ENCODE peak calls at places on chromosomes 3 and 15, in five cellular contexts. B is cardiac fibroblast, L is epithelial cell of esophagus, N is GM23338, I is bronchial epithelial cell. P is an unnamed sample.

GRCh38 chr3:143736651-143737050 is 111.6 kb downstream of the SLC9A9 start:
- DNase-seq in B (peak), L (peak), N (no peak), I (peak), P (no peak)

GRCh38 chr3:125156491-125156890 is 56.1 kb downstream of the SLC12A8 start:
- DNase-seq in B (no peak), L (no peak), N (no peak), I (no peak), P (no peak)

GRCh38 chr15:92753591-92753990 is 98.0 kb upstream of the FAM174B start:
- DNase-seq in B (no peak), L (no peak), N (no peak), I (no peak), P (no peak)

GRCh38 chr3:38587548-38588131 is 61.8 kb downstream of the SCN5A start:
- DNase-seq in B (no peak), L (no peak), N (no peak), I (no peak), P (no peak)

GRCh38 chr15:60479711-60480110 is 769 bp upstream of the ICE2 start:
- DNase-seq in B (no peak), L (no peak), N (no peak), I (no peak), P (no peak)

GRCh38 chr3:140724856-140725812 is 47.3 kb downstream of the TRIM42 start:
- DNase-seq in B (no peak), L (no peak), N (no peak), I (no peak), P (no peak)

GRCh38 chr3:41881233-41881821 is 80.6 kb downstream of the ULK4 start:
- DNase-seq in B (peak), L (peak), N (peak), I (peak), P (no peak)

GRCh38 chr3:58204713-58205112 is 6.1 kb downstream of the DNASE1L3 start:
- DNase-seq in B (no peak), L (no peak), N (no peak), I (no peak), P (no peak)

GRCh38 chr3:177308911-177309310 is 111.6 kb upstream of the TBL1XR1 start:
- DNase-seq in B (no peak), L (no peak), N (no peak), I (no peak), P (no peak)

GRCh38 chr15:101172421-101173097 is 79.3 kb downstream of the CHSY1 start:
- DNase-seq in B (peak), L (no peak), N (no peak), I (no peak), P (no peak)

GRCh38 chr3:27253831-27254230 is 115.4 kb downstream of the NEK10 start:
- DNase-seq in B (peak), L (peak), N (peak), I (peak), P (peak)

GRCh38 chr3:132284006-132284405 is 33.2 kb upstream of the ACP3 start:
- DNase-seq in B (peak), L (no peak), N (peak), I (no peak), P (no peak)

GRCh38 chr15:60004019-60004845 is at the start of gene FOXB1:
- DNase-seq in B (no peak), L (no peak), N (peak), I (no peak), P (no peak)

GRCh38 chr15:66751579-66751978 is 49.5 kb downstream of the SMAD6 start:
- DNase-seq in B (no peak), L (no peak), N (no peak), I (no peak), P (no peak)

GRCh38 chr3:181040030-181040429 is 50.5 kb upstream of the DNAJC19 start:
- DNase-seq in B (no peak), L (no peak), N (no peak), I (no peak), P (no peak)

GRCh38 chr15:63899193-63899592 is 65.4 kb upstream of the HERC1 start:
- DNase-seq in B (no peak), L (no peak), N (no peak), I (no peak), P (no peak)

GRCh38 chr3:50171540-50172301 is 16.6 kb downstream of the SEMA3F start:
- DNase-seq in B (no peak), L (no peak), N (no peak), I (no peak), P (no peak)

GRCh38 chr3:172213168-172213567 is 173.8 kb downstream of the FNDC3B start:
- DNase-seq in B (peak), L (peak), N (no peak), I (peak), P (no peak)

GRCh38 chr15:76199106-76200082 is 111.9 kb downstream of the ETFA start:
- DNase-seq in B (peak), L (peak), N (no peak), I (peak), P (no peak)

GRCh38 chr3:50170689-50171088 is 15.6 kb downstream of the SEMA3F start:
- DNase-seq in B (peak), L (no peak), N (no peak), I (no peak), P (no peak)

GRCh38 chr3:46667657-46668056 is 25.8 kb downstream of the ALS2CL start:
- DNase-seq in B (no peak), L (no peak), N (no peak), I (no peak), P (no peak)

GRCh38 chr3:143120716-143121239 is 1.2 kb downstream of the CHST2 start:
- DNase-seq in B (peak), L (peak), N (peak), I (no peak), P (no peak)

GRCh38 chr3:11186318-11186692 is 32.0 kb downstream of the HRH1 start:
- DNase-seq in B (no peak), L (no peak), N (no peak), I (no peak), P (no peak)

GRCh38 chr15:63426552-63426951 is 44.9 kb upstream of the CA12 start:
- DNase-seq in B (no peak), L (no peak), N (no peak), I (no peak), P (no peak)

GRCh38 chr3:131393056-131393455 is 11.5 kb downstream of the NUDT16 start:
- DNase-seq in B (peak), L (no peak), N (no peak), I (no peak), P (no peak)

GRCh38 chr3:125194061-125194848 is 18.3 kb downstream of the SLC12A8 start:
- DNase-seq in B (no peak), L (peak), N (no peak), I (peak), P (no peak)

GRCh38 chr15:46111730-46112129 is 476.9 kb downstream of the SQOR start:
- DNase-seq in B (no peak), L (no peak), N (no peak), I (no peak), P (no peak)

GRCh38 chr3:136332776-136333175 is 82.6 kb downstream of the PCCB start:
- DNase-seq in B (peak), L (no peak), N (no peak), I (no peak), P (no peak)

GRCh38 chr3:40336101-40336500 is 26.6 kb downstream of the EIF1B start:
- DNase-seq in B (no peak), L (peak), N (no peak), I (peak), P (no peak)

GRCh38 chr3:46887980-46888494 is 10.5 kb downstream of the PTH1R start:
- DNase-seq in B (no peak), L (no peak), N (peak), I (no peak), P (peak)

GRCh38 chr3:120172070-120172469 is 77.8 kb upstream of the GSK3B start:
- DNase-seq in B (peak), L (peak), N (no peak), I (peak), P (no peak)

GRCh38 chr15:67085818-67086649 is 20.6 kb downstream of the SMAD3 start:
- DNase-seq in B (peak), L (peak), N (no peak), I (peak), P (no peak)

GRCh38 chr3:46970391-46971091 is 6.0 kb downstream of the CCDC12 start:
- DNase-seq in B (peak), L (no peak), N (no peak), I (no peak), P (no peak)

GRCh38 chr3:32951410-32951811 is at the start of gene CCR4:
- DNase-seq in B (peak), L (no peak), N (no peak), I (no peak), P (no peak)

GRCh38 chr3:159761826-159762225 is 226.8 kb upstream of the IL12A start:
- DNase-seq in B (no peak), L (no peak), N (no peak), I (no peak), P (no peak)
- H3K4me3 ChIP-seq in B (no peak), L (no peak), N (peak), I (no peak), P (no peak)

GRCh38 chr3:107957506-107957905 is 133.3 kb downstream of the CD47 start:
- DNase-seq in B (peak), L (no peak), N (no peak), I (no peak), P (no peak)
- H3K4me3 ChIP-seq in B (peak), L (no peak), N (no peak), I (no peak), P (no peak)

GRCh38 chr3:185024406-185024805 is 128.5 kb downstream of the C3orf70 start:
- DNase-seq in B (peak), L (no peak), N (no peak), I (no peak), P (no peak)
- H3K4me3 ChIP-seq in B (no peak), L (no peak), N (no peak), I (no peak), P (no peak)

GRCh38 chr3:196219194-196219969 is 3.0 kb downstream of the SLC51A start:
- DNase-seq in B (peak), L (peak), N (peak), I (peak), P (no peak)

GRCh38 chr3:196218155-196218712 is 1.9 kb downstream of the SLC51A start:
- DNase-seq in B (no peak), L (no peak), N (no peak), I (no peak), P (no peak)

GRCh38 chr3:196220587-196220986 is 4.3 kb downstream of the SLC51A start:
- DNase-seq in B (no peak), L (peak), N (no peak), I (peak), P (no peak)

GRCh38 chr3:196220991-196221390 is 4.7 kb downstream of the SLC51A start:
- DNase-seq in B (no peak), L (no peak), N (no peak), I (no peak), P (no peak)

DNA sequence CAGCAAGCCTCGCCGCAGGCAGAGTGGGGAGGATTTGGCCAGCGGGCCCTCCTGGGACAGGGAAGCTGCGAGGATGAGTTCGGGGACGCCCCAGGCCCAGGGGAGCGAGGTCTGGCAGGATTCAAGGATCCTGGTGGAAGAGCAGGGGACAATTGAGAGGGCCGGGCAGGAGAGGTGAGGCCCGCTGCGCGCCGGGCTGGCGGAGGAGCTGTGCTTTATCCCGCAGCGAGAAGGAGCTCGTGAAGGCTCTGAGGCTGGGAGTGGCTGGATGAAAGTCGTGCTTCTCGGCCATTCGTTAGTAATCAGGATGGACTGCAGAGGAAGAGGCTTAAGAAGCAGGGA is 3.6 kb downstream of the SLC51A start:
- DNase-seq in B (no peak), L (no peak), N (no peak), I (no peak), P (no peak)
- H3K4me3 ChIP-seq in B (no peak), L (no peak), N (no peak), I (no peak), P (no peak)

DNA sequence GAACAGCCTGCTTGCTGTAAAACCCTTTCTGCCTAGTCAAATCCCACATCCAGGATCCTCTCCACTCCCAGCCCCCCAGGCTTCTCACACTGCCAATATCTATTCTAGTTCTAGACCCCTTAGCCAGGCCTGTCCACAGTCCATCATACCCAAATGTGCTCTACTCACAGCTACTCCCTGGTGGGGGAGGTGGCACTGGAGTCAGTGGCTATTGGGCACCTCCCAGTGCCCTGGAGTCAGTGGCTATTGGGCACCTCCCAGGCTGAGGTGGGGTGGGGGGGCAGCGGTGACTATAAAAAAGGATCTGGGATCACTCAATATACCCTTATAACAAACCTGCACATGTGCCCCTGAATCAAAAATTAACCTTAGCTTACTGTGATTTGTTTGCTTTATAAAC is 773 bp upstream of the DISP2 start:
- DNase-seq in B (no peak), L (no peak), N (no peak), I (no peak), P (no peak)
- H3K4me3 ChIP-seq in B (no peak), L (no peak), N (peak), I (no peak), P (no peak)

P was measured in NT2/D1.